ENCODE peak calls at places on chromosomes 7 and 10, in ten cellular contexts. G is NB4, Y is astrocyte, S is HepG2, B is thoracic aorta, D is astrocyte of the spinal cord, R is heart right ventricle, P is cardiac fibroblast, Z is mucosa of descending colon, N is cardiac muscle cell. W is an unnamed sample.

GRCh38 chr10:129707406-129708388 is 240.7 kb downstream of the MGMT start:
- DNase-seq in D (peak), G (no peak), B (no peak), S (no peak), Z (no peak), R (peak), Y (peak), N (peak), P (peak), W (no peak)

GRCh38 chr10:88117227-88117626 is 253.8 kb downstream of the PTEN start:
- DNase-seq in P (no peak), D (no peak), Z (no peak), Y (peak), N (no peak), B (no peak), G (peak), S (no peak), R (no peak), W (peak)

GRCh38 chr10:29976134-29976533 is 83.3 kb downstream of the JCAD start:
- DNase-seq in B (no peak), Z (no peak), R (no peak), Y (no peak), S (no peak), D (no peak), P (no peak), G (no peak), N (no peak), W (no peak)

GRCh38 chr10:16787361-16787791 is 29.8 kb downstream of the RSU1 start:
- DNase-seq in Y (no peak), R (no peak), D (no peak), G (no peak), B (no peak), S (no peak), P (no peak), N (no peak), Z (no peak), W (peak)

GRCh38 chr10:67659497-67659896 is 36.5 kb downstream of the CTNNA3 start:
- DNase-seq in D (no peak), B (no peak), S (no peak), G (no peak), P (no peak), N (no peak), Y (no peak), R (no peak), Z (no peak), W (no peak)

GRCh38 chr7:150962743-150963399 is 15.2 kb downstream of the KCNH2 start:
- DNase-seq in Z (peak), Y (no peak), R (peak), B (no peak), G (peak), S (peak), D (peak), P (peak), N (peak), W (peak)

GRCh38 chr10:102642553-102643345 is 1.5 kb upstream of the TRIM8 start:
- DNase-seq in N (peak), Z (peak), G (peak), Y (no peak), B (no peak), S (peak), R (peak), P (peak), D (peak), W (peak)

GRCh38 chr7:5450549-5451327 is 27.1 kb upstream of the TNRC18 start:
- DNase-seq in N (peak), P (peak), B (no peak), R (peak), Z (peak), S (peak), Y (no peak), G (peak), D (peak), W (peak)

GRCh38 chr7:41592226-41592625 is 110.7 kb downstream of the INHBA start:
- DNase-seq in Z (no peak), B (no peak), G (peak), S (no peak), N (no peak), R (no peak), P (no peak), Y (no peak), D (no peak), W (no peak)

GRCh38 chr10:88186335-88186734 is 322.9 kb downstream of the PTEN start:
- DNase-seq in G (no peak), P (peak), R (no peak), B (no peak), S (no peak), D (no peak), N (peak), Y (peak), Z (no peak), W (no peak)

GRCh38 chr10:94546058-94546595 is 539 bp downstream of the HELLS start:
- DNase-seq in R (no peak), Z (no peak), Y (peak), G (peak), B (no peak), D (peak), P (peak), N (peak), S (peak), W (peak)

GRCh38 chr10:31319602-31320178 is 674 bp downstream of the ZEB1 start:
- DNase-seq in Z (no peak), R (no peak), S (no peak), B (no peak), Y (no peak), G (peak), D (no peak), N (no peak), P (no peak), W (peak)

GRCh38 chr7:4073052-4073451 is 609.0 kb upstream of the FOXK1 start:
- DNase-seq in G (no peak), S (no peak), Y (no peak), P (no peak), D (no peak), N (no peak), B (no peak), R (no peak), Z (no peak), W (no peak)

DNA sequence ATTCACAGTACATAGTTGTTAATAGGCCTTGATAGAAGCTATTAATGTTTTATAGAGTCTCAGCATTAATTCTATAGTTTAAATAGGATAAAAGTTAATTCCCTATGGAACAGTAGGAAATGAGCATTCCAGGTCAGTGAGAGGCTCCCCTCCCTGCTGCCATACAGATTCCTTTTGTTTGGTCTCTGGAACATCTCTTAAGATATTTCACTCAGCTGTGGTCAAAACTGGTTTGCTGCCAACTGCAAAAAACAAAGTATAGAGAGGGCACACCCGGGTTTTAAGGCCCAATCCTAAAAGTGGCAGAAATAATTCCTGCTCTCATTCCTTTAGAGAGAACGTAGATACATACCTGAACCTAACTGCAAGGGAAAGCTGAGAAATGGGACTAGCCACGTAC is 51.3 kb downstream of the MDFIC start:
- DNase-seq in R (no peak), D (peak), B (no peak), P (peak), Y (peak), S (no peak), G (no peak), Z (no peak), N (peak), W (no peak)
- H3K4me3 ChIP-seq in R (no peak), D (no peak), B (no peak), P (no peak), Y (no peak), S (no peak), G (no peak), Z (no peak), N (no peak), W (no peak)

GRCh38 chr7:20597339-20597738 is 18.1 kb upstream of the ABCB5 start:
- DNase-seq in Y (peak), B (no peak), G (no peak), R (no peak), D (no peak), S (no peak), Z (no peak), N (no peak), P (no peak), W (no peak)

GRCh38 chr7:20595971-20596370 is 19.5 kb upstream of the ABCB5 start:
- DNase-seq in G (no peak), N (no peak), R (no peak), S (no peak), Z (no peak), P (no peak), D (peak), B (no peak), Y (peak), W (no peak)

GRCh38 chr7:20601121-20601520 is 14.3 kb upstream of the ABCB5 start:
- DNase-seq in R (no peak), B (no peak), D (peak), P (peak), Z (no peak), S (no peak), G (no peak), Y (peak), N (peak), W (peak)

GRCh38 chr7:20596653-20597052 is 18.8 kb upstream of the ABCB5 start:
- DNase-seq in S (no peak), Y (peak), R (no peak), P (peak), G (no peak), B (no peak), N (peak), Z (no peak), D (peak), W (no peak)

DNA sequence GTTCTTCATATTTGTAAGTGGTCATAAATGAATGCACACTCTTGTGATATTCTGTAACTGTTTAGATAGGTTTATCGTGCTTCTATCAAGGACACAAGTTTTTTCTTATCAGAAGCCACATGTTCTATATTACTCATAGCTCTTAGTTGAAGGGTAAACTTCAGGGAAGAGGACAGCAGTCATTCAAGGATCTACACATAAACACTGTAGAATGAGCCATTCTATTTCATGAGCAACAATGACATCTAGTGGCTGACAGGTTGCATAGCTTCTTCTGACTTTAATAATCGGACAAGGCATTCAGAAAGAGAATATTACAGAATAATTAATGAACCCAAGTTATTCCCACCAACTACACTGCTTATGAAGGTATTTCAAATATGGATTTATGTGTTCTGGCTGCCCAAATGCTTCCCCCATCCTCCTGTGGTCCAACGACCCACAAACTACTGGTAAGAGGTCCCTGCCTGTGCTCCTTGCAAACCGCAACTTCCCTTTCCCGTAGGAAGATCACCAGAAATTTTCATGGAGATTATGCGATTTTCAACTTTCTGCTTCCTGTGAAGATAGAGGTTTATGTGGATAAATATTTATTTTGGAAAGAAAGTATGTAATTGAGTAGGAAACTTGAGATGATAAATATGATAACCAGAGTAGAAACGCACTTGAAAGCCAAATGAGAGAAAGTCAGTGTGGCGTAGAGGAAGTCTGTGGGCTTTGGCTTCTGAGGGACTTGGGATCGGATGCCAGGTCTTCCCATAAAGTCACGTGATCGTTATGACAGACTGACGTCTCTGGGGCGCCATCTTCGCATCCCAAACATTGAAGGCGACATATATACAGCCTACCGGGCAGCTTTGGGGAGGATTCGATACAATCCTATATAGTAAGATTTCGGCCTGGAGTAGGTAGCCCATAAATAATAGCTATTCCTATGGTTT is 16.7 kb upstream of the ABCB5 start:
- DNase-seq in B (no peak), R (no peak), Y (peak), P (peak), Z (no peak), G (peak), D (peak), S (peak), N (peak), W (peak)
- TF ChIP-seq CTCF in B (peak), R (peak), Y (peak), P (peak), Z (peak), G (peak), D (peak), S (peak), N (peak), W (peak)

GRCh38 chr10:3827266-3827665 is 42.3 kb upstream of the KLF6 start:
- DNase-seq in D (no peak), Y (no peak), G (no peak), B (no peak), Z (no peak), S (no peak), P (no peak), R (no peak), N (no peak), W (no peak)

GRCh38 chr10:3825244-3825643 is 40.2 kb upstream of the KLF6 start:
- DNase-seq in R (no peak), D (peak), S (peak), N (peak), Y (peak), P (peak), B (no peak), Z (peak), G (no peak), W (no peak)

GRCh38 chr10:3828404-3829192 is 43.6 kb upstream of the KLF6 start:
- DNase-seq in D (peak), Z (peak), Y (peak), N (peak), S (no peak), B (no peak), P (peak), G (peak), R (peak), W (peak)

GRCh38 chr10:3827768-3828403 is 42.9 kb upstream of the KLF6 start:
- DNase-seq in D (no peak), R (no peak), Z (no peak), N (no peak), S (no peak), Y (no peak), P (no peak), G (no peak), B (no peak), W (no peak)

GRCh38 chr10:3825862-3826351 is 40.9 kb upstream of the KLF6 start:
- DNase-seq in Y (no peak), S (no peak), N (peak), Z (no peak), D (no peak), P (peak), R (peak), B (no peak), G (no peak), W (no peak)
- H3K4me3 ChIP-seq in Y (no peak), S (no peak), N (no peak), Z (no peak), D (no peak), P (no peak), R (peak), B (no peak), G (no peak), W (no peak)

DNA sequence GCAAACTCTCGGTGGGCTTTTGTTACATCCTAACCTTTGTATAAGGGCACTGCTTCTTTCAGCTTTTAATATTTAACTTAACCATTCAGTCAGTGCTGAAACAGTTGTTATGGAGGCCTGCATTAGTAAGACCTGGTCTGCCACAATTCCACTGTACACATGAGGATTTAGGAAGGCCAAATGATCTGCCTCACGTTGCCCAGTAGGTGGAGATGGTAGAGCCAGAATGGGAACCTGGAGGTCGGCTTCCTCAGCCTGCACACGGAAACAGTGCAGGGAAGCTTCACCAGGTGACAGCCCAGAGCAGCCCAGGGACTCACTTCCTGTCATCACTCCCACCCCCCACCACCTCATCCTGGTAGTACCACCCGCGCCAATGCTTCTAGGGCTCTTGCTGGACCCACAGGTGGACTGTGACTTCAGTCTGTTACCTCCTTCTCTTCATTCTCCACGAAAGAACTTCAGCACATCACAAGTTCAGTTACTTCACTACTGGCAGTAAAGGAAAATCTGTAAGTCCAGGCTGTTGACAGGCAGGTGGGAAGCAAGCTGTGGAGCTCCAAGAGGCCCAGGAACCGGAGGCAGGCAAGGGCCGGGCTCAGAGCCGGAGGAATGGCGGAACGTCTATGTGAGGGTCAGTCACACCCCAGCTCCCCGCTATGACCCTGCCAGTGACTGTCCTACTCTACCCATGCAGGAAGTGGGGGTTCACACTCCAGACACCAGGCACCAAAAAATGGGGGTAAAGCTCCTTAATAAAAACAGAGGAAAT is 480.3 kb upstream of the C7orf33 start:
- DNase-seq in Z (peak), D (no peak), G (peak), R (no peak), N (peak), S (peak), P (no peak), B (no peak), Y (no peak), W (no peak)
- TF ChIP-seq CTCF in Z (no peak), D (no peak), G (peak), R (peak), N (peak), S (peak), P (no peak), B (no peak), Y (no peak), W (no peak)

GRCh38 chr7:7212612-7213011 is 30.3 kb downstream of the C1GALT1 start:
- DNase-seq in P (peak), R (no peak), Y (peak), N (peak), B (no peak), G (no peak), S (peak), Z (no peak), D (no peak), W (no peak)

GRCh38 chr7:7219216-7219615 is 36.9 kb downstream of the C1GALT1 start:
- DNase-seq in Z (no peak), D (no peak), N (peak), S (peak), G (peak), R (no peak), B (no peak), P (peak), Y (no peak), W (no peak)

GRCh38 chr7:7214398-7215347 is 32.3 kb downstream of the C1GALT1 start:
- DNase-seq in S (no peak), N (no peak), Z (no peak), G (no peak), B (no peak), R (no peak), P (no peak), Y (no peak), D (no peak), W (no peak)

GRCh38 chr7:7220821-7221220 is 38.5 kb downstream of the C1GALT1 start:
- DNase-seq in Z (no peak), Y (no peak), B (no peak), G (no peak), D (no peak), N (peak), P (no peak), S (no peak), R (no peak), W (no peak)

GRCh38 chr7:7216279-7216678 is 33.9 kb downstream of the C1GALT1 start:
- DNase-seq in B (no peak), G (no peak), S (no peak), R (no peak), D (no peak), N (no peak), Z (no peak), P (no peak), Y (no peak), W (no peak)
- H3K4me3 ChIP-seq in B (no peak), G (no peak), S (no peak), R (no peak), D (no peak), N (no peak), Z (no peak), P (no peak), Y (no peak), W (no peak)

GRCh38 chr7:55365680-55366460 is 733 bp downstream of the LANCL2 start:
- DNase-seq in B (peak), P (peak), G (peak), Y (peak), S (peak), N (peak), D (peak), Z (peak), R (peak), W (peak)
- TF ChIP-seq CTCF in B (peak), P (no peak), G (no peak), Y (no peak), S (peak), N (peak), D (no peak), Z (peak), R (peak), W (peak)

DNA sequence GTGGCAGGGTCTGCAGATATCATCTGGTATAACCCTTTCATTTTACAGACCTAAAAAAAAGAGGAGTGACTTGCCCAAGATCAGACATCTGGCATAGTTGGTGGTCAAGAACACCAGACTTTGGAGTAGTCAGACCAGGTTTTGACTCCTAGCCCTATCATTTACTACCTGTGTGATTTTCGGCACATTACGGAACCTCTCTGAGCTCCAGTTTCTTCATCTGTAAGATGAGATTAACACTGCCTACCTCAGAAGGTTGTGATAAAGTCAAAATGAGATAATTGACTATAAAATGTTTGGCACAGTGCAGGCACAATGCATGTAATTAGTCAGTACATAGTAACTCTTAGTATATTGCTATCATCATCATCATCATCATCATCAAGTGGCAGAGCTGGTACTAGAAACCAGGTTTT is 1.2 kb downstream of the STRIP2 start:
- DNase-seq in R (no peak), B (no peak), D (no peak), Z (no peak), N (no peak), P (no peak), Y (no peak), G (no peak), S (no peak), W (no peak)
- H3K4me3 ChIP-seq in R (peak), B (no peak), D (peak), Z (no peak), N (peak), P (peak), Y (peak), G (peak), S (peak), W (no peak)

DNA sequence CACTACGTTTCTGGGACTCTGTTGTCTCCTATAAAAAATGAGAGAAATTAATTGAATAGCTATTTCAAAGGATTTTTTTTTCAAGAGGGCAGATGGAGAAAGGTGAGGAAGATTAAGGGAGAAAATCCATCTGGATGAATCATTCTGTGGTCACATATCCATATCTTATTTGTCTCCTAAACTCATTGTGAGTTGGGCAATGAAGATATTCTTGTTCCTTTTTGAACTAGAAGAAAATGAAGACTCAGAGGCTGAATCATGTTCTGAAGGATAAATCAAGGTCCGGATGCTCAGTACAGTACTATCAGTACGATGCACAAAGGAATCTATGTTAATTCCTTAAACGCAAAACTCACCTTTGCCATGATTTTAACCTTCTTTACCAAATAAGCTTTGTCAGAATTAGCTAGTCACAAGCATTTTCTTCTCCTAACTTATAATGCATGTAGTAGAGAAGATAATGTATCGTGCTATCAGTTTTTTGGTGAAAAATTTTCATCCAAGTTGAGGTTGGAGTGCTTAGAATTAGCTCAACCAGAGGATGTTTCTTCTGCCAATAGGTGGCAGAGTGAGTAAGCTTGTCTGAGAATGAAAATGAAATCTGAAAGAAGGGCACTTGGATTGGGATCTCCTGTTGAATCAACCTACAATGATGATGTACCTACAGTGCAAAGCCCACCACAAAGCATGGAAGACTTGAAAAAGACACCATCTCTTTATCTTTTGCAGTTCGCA is 446.9 kb downstream of the KIF20B start:
- DNase-seq in S (peak), Z (no peak), R (no peak), Y (peak), B (no peak), P (peak), G (peak), N (peak), D (peak), W (peak)
- TF ChIP-seq CTCF in S (peak), Z (no peak), R (peak), Y (peak), B (peak), P (peak), G (peak), N (peak), D (peak), W (peak)

W was measured in GM12865.